ENCODE peak calls at places on chromosomes 3 and 15, in eight cellular contexts. K is PC-3, Z is GM23248, W is OCI-LY7, X is MM.1S, Q is neural progenitor cell, A is hepatocyte, J is HCT116. H is an unnamed sample.

GRCh38 chr3:32913790-32914446 is 37.5 kb upstream of the CCR4 start:
- DNase-seq in K (no peak), Z (peak), W (no peak), X (no peak), Q (no peak), A (no peak), J (no peak), H (no peak)

GRCh38 chr15:40680151-40680550 is 14.8 kb upstream of the RAD51 start:
- DNase-seq in K (no peak), Z (no peak), W (peak), X (no peak), Q (no peak), A (no peak), J (no peak), H (no peak)

GRCh38 chr15:98083203-98083910 is 122.9 kb downstream of the ARRDC4 start:
- DNase-seq in K (no peak), Z (no peak), W (no peak), X (no peak), Q (peak), A (no peak), J (no peak), H (peak)

GRCh38 chr3:142152349-142152748 is 3.0 kb upstream of the TFDP2 start:
- DNase-seq in K (peak), Z (no peak), W (peak), X (no peak), Q (peak), A (peak), J (no peak), H (peak)

GRCh38 chr3:32451049-32451659 is 51.5 kb downstream of the CMTM6 start:
- DNase-seq in K (no peak), Z (no peak), W (peak), X (no peak), Q (peak), A (no peak), J (no peak), H (no peak)

GRCh38 chr15:65221708-65222107 is 10.4 kb upstream of the CILP start:
- DNase-seq in K (no peak), Z (no peak), W (no peak), X (no peak), Q (no peak), A (no peak), J (no peak), H (no peak)

GRCh38 chr15:51281368-51281967 is 56.9 kb downstream of the CYP19A1 start:
- DNase-seq in K (peak), Z (peak), W (peak), X (peak), Q (peak), A (peak), J (peak), H (peak)

GRCh38 chr15:40253179-40253790 is 14.4 kb downstream of the PAK6 start:
- DNase-seq in K (peak), Z (no peak), W (no peak), X (no peak), Q (no peak), A (no peak), J (no peak), H (no peak)

GRCh38 chr3:46276497-46277099 is 34.3 kb downstream of the CCR3 start:
- DNase-seq in K (peak), Z (peak), W (peak), X (peak), Q (peak), A (peak), J (peak), H (peak)

GRCh38 chr3:13057641-13058040 is 15.6 kb downstream of the IQSEC1 start:
- DNase-seq in K (no peak), Z (no peak), W (no peak), X (no peak), Q (no peak), A (no peak), J (peak), H (no peak)

GRCh38 chr3:57952208-57952631 is 56.0 kb upstream of the FLNB start:
- DNase-seq in K (peak), Z (peak), W (no peak), X (no peak), Q (peak), A (peak), J (peak), H (peak)

GRCh38 chr15:68930268-68931022 is at the start of gene SPESP1:
- DNase-seq in K (no peak), Z (peak), W (no peak), X (peak), Q (no peak), A (no peak), J (no peak), H (peak)

GRCh38 chr3:101631397-101631796 is 45.5 kb downstream of the ZBTB11 start:
- DNase-seq in K (no peak), Z (no peak), W (no peak), X (no peak), Q (no peak), A (no peak), J (no peak), H (no peak)

GRCh38 chr3:44899683-44900367 is 25.4 kb downstream of the TGM4 start:
- DNase-seq in K (no peak), Z (no peak), W (no peak), X (no peak), Q (peak), A (no peak), J (no peak), H (no peak)

GRCh38 chr15:77624868-77625267 is 7.8 kb downstream of the LINGO1 start:
- DNase-seq in K (no peak), Z (no peak), W (no peak), X (no peak), Q (no peak), A (no peak), J (no peak), H (no peak)

GRCh38 chr15:51077565-51078153 is 17.0 kb downstream of the TNFAIP8L3 start:
- DNase-seq in K (no peak), Z (peak), W (peak), X (peak), Q (peak), A (peak), J (no peak), H (peak)

GRCh38 chr15:100468265-100468664 is 60.5 kb downstream of the CERS3 start:
- DNase-seq in K (no peak), Z (peak), W (no peak), X (no peak), Q (no peak), A (peak), J (no peak), H (no peak)

GRCh38 chr3:42247576-42248027 is 18.4 kb downstream of the CCK start:
- DNase-seq in K (peak), Z (peak), W (peak), X (peak), Q (peak), A (peak), J (peak), H (peak)

GRCh38 chr15:65263313-65263712 is 23.4 kb downstream of the PARP16 start:
- DNase-seq in K (no peak), Z (no peak), W (no peak), X (no peak), Q (no peak), A (no peak), J (no peak), H (no peak)

GRCh38 chr3:107367353-107367752 is 9.9 kb upstream of the CCDC54 start:
- DNase-seq in K (peak), Z (peak), W (peak), X (no peak), Q (no peak), A (no peak), J (peak), H (peak)

GRCh38 chr3:132341746-132342145 is 24.5 kb downstream of the ACP3 start:
- DNase-seq in K (no peak), Z (no peak), W (no peak), X (no peak), Q (no peak), A (no peak), J (no peak), H (no peak)

GRCh38 chr15:39357478-39358268 is 223.2 kb upstream of the THBS1 start:
- DNase-seq in K (no peak), Z (peak), W (no peak), X (no peak), Q (no peak), A (no peak), J (no peak), H (no peak)

GRCh38 chr3:119580148-119580760 is 962 bp downstream of the ADPRH start:
- DNase-seq in K (no peak), Z (peak), W (peak), X (no peak), Q (peak), A (peak), J (no peak), H (peak)

GRCh38 chr15:44261007-44261706 is 27.4 kb upstream of the GOLM2 start:
- DNase-seq in K (peak), Z (no peak), W (no peak), X (no peak), Q (peak), A (no peak), J (no peak), H (peak)

GRCh38 chr3:186683996-186684395 is 18.2 kb downstream of the HRG start:
- DNase-seq in K (no peak), Z (no peak), W (no peak), X (no peak), Q (peak), A (no peak), J (no peak), H (no peak)

GRCh38 chr15:63050737-63051700 is 8.5 kb downstream of the TPM1 start:
- DNase-seq in K (peak), Z (peak), W (no peak), X (no peak), Q (no peak), A (peak), J (no peak), H (peak)

GRCh38 chr3:62667714-62668113 is 207.5 kb downstream of the CADPS start:
- DNase-seq in K (no peak), Z (no peak), W (peak), X (no peak), Q (peak), A (no peak), J (no peak), H (peak)

GRCh38 chr3:179450321-179450720 is 949 bp downstream of the GNB4 start:
- DNase-seq in K (no peak), Z (peak), W (no peak), X (no peak), Q (peak), A (no peak), J (no peak), H (no peak)

GRCh38 chr3:164533275-164533674 is 545.0 kb downstream of the SI start:
- DNase-seq in K (peak), Z (no peak), W (no peak), X (no peak), Q (no peak), A (no peak), J (no peak), H (no peak)

GRCh38 chr3:151016421-151016820 is 43.9 kb upstream of the CLRN1 start:
- DNase-seq in K (no peak), Z (peak), W (no peak), X (no peak), Q (no peak), A (no peak), J (no peak), H (no peak)

GRCh38 chr3:151014619-151015018 is 42.1 kb upstream of the CLRN1 start:
- DNase-seq in K (no peak), Z (no peak), W (no peak), X (no peak), Q (no peak), A (peak), J (no peak), H (no peak)

GRCh38 chr3:151011427-151011826 is 38.9 kb upstream of the CLRN1 start:
- DNase-seq in K (peak), Z (peak), W (no peak), X (no peak), Q (peak), A (no peak), J (no peak), H (no peak)

GRCh38 chr3:151012753-151013152 is 40.2 kb upstream of the CLRN1 start:
- DNase-seq in K (no peak), Z (no peak), W (no peak), X (no peak), Q (peak), A (no peak), J (no peak), H (no peak)

GRCh38 chr3:151015762-151016161 is 43.2 kb upstream of the CLRN1 start:
- DNase-seq in K (no peak), Z (peak), W (no peak), X (no peak), Q (no peak), A (no peak), J (no peak), H (no peak)
- TF ChIP-seq EZH2phosphoT487 in K (no peak), Z (no peak), W (no peak), X (no peak), Q (no peak), A (no peak), J (no peak), H (no peak)

DNA sequence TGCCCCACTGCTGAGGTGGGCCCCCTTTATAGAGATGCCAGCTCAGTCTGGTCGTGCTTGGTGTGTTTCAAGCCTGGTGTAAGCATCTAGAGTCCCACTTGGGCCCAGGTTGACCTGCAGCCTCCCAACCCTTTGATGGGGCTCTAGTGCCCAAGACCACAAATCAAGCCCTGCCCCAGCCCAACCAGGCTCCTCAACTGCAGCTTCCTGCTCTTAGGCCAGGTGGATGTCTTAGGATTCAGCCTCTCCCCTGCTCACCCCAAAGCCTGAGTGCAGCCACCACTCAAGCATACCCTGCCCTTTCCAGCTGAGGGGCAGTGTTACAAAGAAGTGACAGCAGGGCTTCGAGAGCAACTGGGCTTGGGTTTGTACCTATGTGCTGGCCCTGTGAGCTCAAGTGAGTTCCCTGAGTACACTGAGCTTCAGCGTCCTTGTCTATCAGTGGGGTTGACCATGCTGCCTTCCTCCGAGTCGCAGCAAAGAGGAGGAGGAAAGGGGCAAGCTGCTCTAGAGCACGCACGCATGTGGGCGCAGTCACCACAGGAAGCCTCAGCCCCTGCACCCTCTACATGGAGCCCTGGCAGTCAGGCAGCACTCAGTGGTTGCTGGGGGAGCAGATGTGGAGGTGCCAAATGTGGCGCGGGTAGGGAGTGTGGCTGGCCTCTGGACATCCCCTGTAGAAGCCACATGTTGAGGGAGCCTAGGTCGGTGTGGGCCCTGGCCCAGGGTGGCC is 120.7 kb downstream of the EEFSEC start:
- DNase-seq in K (no peak), Z (no peak), W (no peak), X (no peak), Q (no peak), A (no peak), J (no peak), H (no peak)
- TF ChIP-seq EZH2phosphoT487 in K (no peak), Z (no peak), W (no peak), X (no peak), Q (no peak), A (no peak), J (no peak), H (no peak)

GRCh38 chr15:47787875-47788274 is 70.6 kb downstream of the SEMA6D start:
- DNase-seq in K (no peak), Z (no peak), W (no peak), X (no peak), Q (no peak), A (peak), J (no peak), H (no peak)
- TF ChIP-seq EZH2phosphoT487 in K (no peak), Z (no peak), W (no peak), X (no peak), Q (no peak), A (no peak), J (no peak), H (no peak)

GRCh38 chr15:41811432-41812195 is 16.3 kb upstream of the JMJD7 start:
- DNase-seq in K (peak), Z (peak), W (peak), X (peak), Q (peak), A (peak), J (peak), H (peak)

GRCh38 chr15:41812820-41813375 is 15.0 kb upstream of the JMJD7 start:
- DNase-seq in K (no peak), Z (no peak), W (no peak), X (no peak), Q (no peak), A (no peak), J (no peak), H (no peak)

GRCh38 chr15:41809121-41809520 is 18.8 kb upstream of the JMJD7 start:
- DNase-seq in K (peak), Z (peak), W (no peak), X (no peak), Q (no peak), A (no peak), J (no peak), H (no peak)

GRCh38 chr15:41809526-41810220 is 18.2 kb upstream of the JMJD7 start:
- DNase-seq in K (no peak), Z (no peak), W (no peak), X (no peak), Q (no peak), A (no peak), J (no peak), H (no peak)

DNA sequence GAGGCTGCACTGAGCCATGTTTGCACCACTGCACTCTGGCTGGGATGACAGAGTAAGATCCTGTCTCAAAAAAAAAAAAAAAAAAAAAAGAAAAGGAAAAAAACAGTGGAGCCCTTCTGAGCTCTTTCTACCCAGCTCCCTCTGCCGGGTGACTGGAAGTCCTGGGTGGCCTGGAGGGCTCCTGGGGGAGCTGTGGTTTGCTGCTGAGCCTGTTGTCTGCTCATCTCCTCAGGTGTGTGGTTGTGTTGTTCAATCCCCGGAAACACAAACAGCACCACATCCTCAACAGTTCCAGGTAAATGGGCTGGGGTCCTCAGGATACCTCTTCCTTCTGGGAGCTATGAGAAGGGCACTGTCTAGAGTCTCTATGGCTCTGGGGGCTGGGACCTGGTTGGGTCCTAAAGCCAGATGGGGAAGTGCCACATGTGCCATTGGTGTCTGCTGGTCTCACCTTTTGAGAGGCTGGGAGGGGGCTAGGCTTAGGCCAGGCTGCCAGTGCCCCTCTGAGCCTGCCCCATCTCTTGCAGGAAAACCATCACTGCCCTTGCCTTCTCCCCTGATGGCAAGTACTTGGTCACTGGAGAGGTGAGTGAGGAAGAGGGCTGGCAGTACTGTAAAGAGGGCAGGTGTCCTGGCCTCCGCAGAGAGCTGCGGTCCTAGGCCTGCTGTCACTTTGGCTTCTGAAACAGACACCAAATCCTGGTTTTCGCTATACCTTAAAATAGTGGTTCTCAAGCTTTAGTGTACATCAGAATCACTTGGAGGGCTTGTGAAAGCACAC is 17.1 kb upstream of the JMJD7 start:
- DNase-seq in K (no peak), Z (peak), W (peak), X (no peak), Q (no peak), A (no peak), J (no peak), H (no peak)
- TF ChIP-seq EZH2phosphoT487 in K (no peak), Z (no peak), W (no peak), X (no peak), Q (no peak), A (no peak), J (no peak), H (no peak)

GRCh38 chr15:28934645-28935044 is 48.9 kb downstream of the APBA2 start:
- DNase-seq in K (no peak), Z (no peak), W (no peak), X (no peak), Q (no peak), A (no peak), J (no peak), H (no peak)

GRCh38 chr15:28935316-28935715 is 49.5 kb downstream of the APBA2 start:
- DNase-seq in K (no peak), Z (peak), W (peak), X (no peak), Q (no peak), A (no peak), J (no peak), H (peak)

GRCh38 chr15:28931828-28932227 is 46.1 kb downstream of the APBA2 start:
- DNase-seq in K (no peak), Z (no peak), W (no peak), X (no peak), Q (no peak), A (no peak), J (no peak), H (no peak)

GRCh38 chr15:28932361-28932760 is 46.6 kb downstream of the APBA2 start:
- DNase-seq in K (no peak), Z (no peak), W (no peak), X (no peak), Q (no peak), A (no peak), J (no peak), H (no peak)

GRCh38 chr15:28933710-28934445 is 48.1 kb downstream of the APBA2 start:
- DNase-seq in K (no peak), Z (no peak), W (no peak), X (no peak), Q (peak), A (no peak), J (no peak), H (no peak)
- TF ChIP-seq EZH2phosphoT487 in K (no peak), Z (no peak), W (no peak), X (no peak), Q (no peak), A (no peak), J (no peak), H (no peak)

GRCh38 chr15:92377083-92377789 is 16.4 kb upstream of the ST8SIA2 start:
- DNase-seq in K (peak), Z (peak), W (no peak), X (no peak), Q (no peak), A (no peak), J (no peak), H (no peak)
- TF ChIP-seq EZH2phosphoT487 in K (no peak), Z (no peak), W (no peak), X (no peak), Q (no peak), A (no peak), J (no peak), H (no peak)

H was measured in GM23338.